ENCODE peak calls at places on chromosomes 5 and 9, in seven cellular contexts. One of them, this sample, is unnamed. For H3K9me3 and H3K27me3, the result is how much of the 10 kb centered on the place peaks cover.

GRCh38 chr9:6667633-6668280 is 22.2 kb upstream of the GLDC start:
- DNase-seq in Panc1: no peak
- DNase-seq in uterus: no peak
- DNase-seq in aorta: no peak
- DNase-seq in cardiac muscle cell: peak
- DNase-seq in HCT116: no peak
- DNase-seq in CD4-positive, alpha-beta T cell: no peak
- DNase-seq in this sample: peak

GRCh38 chr9:135488013-135488330 is 8.4 kb downstream of the PPP1R26 start:
- DNase-seq in Panc1: no peak
- DNase-seq in uterus: no peak
- DNase-seq in aorta: no peak
- DNase-seq in cardiac muscle cell: no peak
- DNase-seq in HCT116: no peak
- DNase-seq in CD4-positive, alpha-beta T cell: no peak
- DNase-seq in this sample: no peak

GRCh38 chr5:377326-377981 is 55.9 kb downstream of the AHRR start:
- DNase-seq in Panc1: no peak
- DNase-seq in uterus: no peak
- DNase-seq in aorta: peak
- DNase-seq in cardiac muscle cell: no peak
- DNase-seq in HCT116: no peak
- DNase-seq in CD4-positive, alpha-beta T cell: no peak
- DNase-seq in this sample: no peak

GRCh38 chr5:149257875-149258705 is 13.6 kb upstream of the AFAP1L1 start:
- DNase-seq in Panc1: no peak
- DNase-seq in uterus: no peak
- DNase-seq in aorta: no peak
- DNase-seq in cardiac muscle cell: no peak
- DNase-seq in HCT116: no peak
- DNase-seq in CD4-positive, alpha-beta T cell: no peak
- DNase-seq in this sample: no peak

GRCh38 chr9:89878003-89878411 is 273.2 kb downstream of the GADD45G start:
- DNase-seq in Panc1: no peak
- DNase-seq in uterus: peak
- DNase-seq in aorta: no peak
- DNase-seq in cardiac muscle cell: no peak
- DNase-seq in HCT116: no peak
- DNase-seq in CD4-positive, alpha-beta T cell: no peak
- DNase-seq in this sample: no peak

GRCh38 chr5:173477320-173478055 is 139.0 kb downstream of the BOD1 start:
- DNase-seq in Panc1: no peak
- DNase-seq in uterus: no peak
- DNase-seq in aorta: peak
- DNase-seq in cardiac muscle cell: no peak
- DNase-seq in HCT116: no peak
- DNase-seq in CD4-positive, alpha-beta T cell: no peak
- DNase-seq in this sample: no peak

GRCh38 chr5:158966691-158967090 is 133.0 kb downstream of the EBF1 start:
- DNase-seq in Panc1: no peak
- DNase-seq in uterus: no peak
- DNase-seq in aorta: no peak
- DNase-seq in cardiac muscle cell: no peak
- DNase-seq in HCT116: no peak
- DNase-seq in CD4-positive, alpha-beta T cell: no peak
- DNase-seq in this sample: no peak

GRCh38 chr9:123825337-123825736 is 104.6 kb downstream of the DENND1A start:
- DNase-seq in Panc1: no peak
- DNase-seq in uterus: no peak
- DNase-seq in aorta: no peak
- DNase-seq in cardiac muscle cell: no peak
- DNase-seq in HCT116: no peak
- DNase-seq in CD4-positive, alpha-beta T cell: no peak
- DNase-seq in this sample: no peak

GRCh38 chr5:41065691-41066335 is 5.3 kb downstream of the MROH2B start:
- DNase-seq in Panc1: no peak
- DNase-seq in uterus: no peak
- DNase-seq in aorta: no peak
- DNase-seq in cardiac muscle cell: no peak
- DNase-seq in HCT116: no peak
- DNase-seq in CD4-positive, alpha-beta T cell: no peak
- DNase-seq in this sample: no peak

GRCh38 chr9:115144706-115145105 is 26.7 kb upstream of the TNC start:
- DNase-seq in Panc1: no peak
- DNase-seq in uterus: no peak
- DNase-seq in aorta: no peak
- DNase-seq in cardiac muscle cell: peak
- DNase-seq in HCT116: no peak
- DNase-seq in CD4-positive, alpha-beta T cell: no peak
- DNase-seq in this sample: no peak

GRCh38 chr5:1488882-1489680 is 34.7 kb downstream of the LPCAT1 start:
- DNase-seq in Panc1: peak
- DNase-seq in uterus: no peak
- DNase-seq in aorta: no peak
- DNase-seq in cardiac muscle cell: no peak
- DNase-seq in HCT116: no peak
- DNase-seq in CD4-positive, alpha-beta T cell: no peak
- DNase-seq in this sample: no peak

GRCh38 chr9:137555179-137555578 is 3.5 kb downstream of the MRPL41 start:
- DNase-seq in Panc1: no peak
- DNase-seq in uterus: no peak
- DNase-seq in aorta: no peak
- DNase-seq in cardiac muscle cell: no peak
- DNase-seq in HCT116: no peak
- DNase-seq in CD4-positive, alpha-beta T cell: no peak
- DNase-seq in this sample: no peak

GRCh38 chr5:179183481-179183880 is 123.3 kb downstream of the ZNF354C start:
- DNase-seq in Panc1: no peak
- DNase-seq in uterus: no peak
- DNase-seq in aorta: no peak
- DNase-seq in cardiac muscle cell: no peak
- DNase-seq in HCT116: no peak
- DNase-seq in CD4-positive, alpha-beta T cell: no peak
- DNase-seq in this sample: no peak

GRCh38 chr5:179180061-179180460 is 119.9 kb downstream of the ZNF354C start:
- DNase-seq in Panc1: no peak
- DNase-seq in uterus: no peak
- DNase-seq in aorta: peak
- DNase-seq in cardiac muscle cell: no peak
- DNase-seq in HCT116: no peak
- DNase-seq in CD4-positive, alpha-beta T cell: no peak
- DNase-seq in this sample: no peak

GRCh38 chr5:179181988-179182387 is 121.8 kb downstream of the ZNF354C start:
- DNase-seq in Panc1: no peak
- DNase-seq in uterus: no peak
- DNase-seq in aorta: peak
- DNase-seq in cardiac muscle cell: peak
- DNase-seq in HCT116: no peak
- DNase-seq in CD4-positive, alpha-beta T cell: no peak
- DNase-seq in this sample: no peak

GRCh38 chr5:179182601-179183000 is 122.4 kb downstream of the ZNF354C start:
- DNase-seq in Panc1: no peak
- DNase-seq in uterus: no peak
- DNase-seq in aorta: peak
- DNase-seq in cardiac muscle cell: no peak
- DNase-seq in HCT116: no peak
- DNase-seq in CD4-positive, alpha-beta T cell: no peak
- DNase-seq in this sample: no peak

DNA sequence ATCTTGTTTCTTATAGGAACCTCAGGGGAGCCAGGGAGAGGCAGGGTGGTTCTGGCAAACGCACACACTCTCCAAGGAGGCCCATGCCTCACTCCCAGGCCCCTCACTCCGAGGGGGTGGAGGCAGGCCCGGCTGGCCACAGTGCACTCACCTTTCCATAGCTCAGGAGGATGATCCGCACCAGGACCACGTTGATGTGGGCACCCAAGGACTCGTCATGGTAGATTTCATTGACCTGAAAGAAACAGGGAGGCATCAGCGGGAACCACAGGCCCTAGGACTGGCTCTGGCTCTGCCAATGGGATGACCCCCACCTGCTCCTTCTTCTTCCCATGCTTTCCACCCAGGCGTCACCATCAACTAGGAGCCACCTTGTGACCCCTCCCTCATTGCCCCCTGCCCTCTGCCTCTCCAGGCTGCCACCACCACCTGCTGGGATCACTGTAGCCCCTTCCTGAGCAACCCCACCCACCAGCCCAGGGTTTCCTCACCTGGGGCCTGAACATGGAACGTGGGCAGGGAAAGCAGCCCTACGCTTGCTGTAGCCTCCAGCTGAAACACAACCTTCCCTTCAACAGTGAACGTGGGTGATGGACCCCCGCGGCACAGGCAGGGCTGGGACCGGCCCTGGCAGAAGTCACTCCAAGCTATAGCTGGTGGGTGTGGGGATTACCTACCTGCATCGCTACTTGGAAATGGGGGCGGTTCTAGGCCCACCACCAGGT is 120.9 kb downstream of the ZNF354C start:
- DNase-seq in Panc1: no peak
- DNase-seq in uterus: no peak
- DNase-seq in aorta: peak
- DNase-seq in cardiac muscle cell: no peak
- DNase-seq in HCT116: no peak
- DNase-seq in CD4-positive, alpha-beta T cell: no peak
- DNase-seq in this sample: no peak
- H3K9me3 ChIP-seq in Panc1: under half
- H3K9me3 ChIP-seq in uterus: under half
- H3K9me3 ChIP-seq in aorta: under half
- H3K9me3 ChIP-seq in cardiac muscle cell: under half
- H3K9me3 ChIP-seq in HCT116: under half
- H3K9me3 ChIP-seq in CD4-positive, alpha-beta T cell: under half
- H3K9me3 ChIP-seq in this sample: under half

GRCh38 chr9:90943341-90943740 is 141.7 kb downstream of the SYK start:
- DNase-seq in Panc1: no peak
- DNase-seq in uterus: no peak
- DNase-seq in aorta: no peak
- DNase-seq in cardiac muscle cell: no peak
- DNase-seq in HCT116: no peak
- DNase-seq in CD4-positive, alpha-beta T cell: no peak
- DNase-seq in this sample: no peak
- H3K27me3 ChIP-seq in Panc1: under half
- H3K27me3 ChIP-seq in uterus: under half
- H3K27me3 ChIP-seq in aorta: under half
- H3K27me3 ChIP-seq in cardiac muscle cell: under half
- H3K27me3 ChIP-seq in HCT116: under half
- H3K27me3 ChIP-seq in CD4-positive, alpha-beta T cell: under half
- H3K27me3 ChIP-seq in this sample: under half

GRCh38 chr5:3429962-3430361 is 165.7 kb upstream of the IRX1 start:
- DNase-seq in Panc1: no peak
- DNase-seq in uterus: no peak
- DNase-seq in aorta: no peak
- DNase-seq in cardiac muscle cell: no peak
- DNase-seq in HCT116: no peak
- DNase-seq in CD4-positive, alpha-beta T cell: no peak
- DNase-seq in this sample: no peak

GRCh38 chr5:3428355-3428754 is 167.3 kb upstream of the IRX1 start:
- DNase-seq in Panc1: no peak
- DNase-seq in uterus: no peak
- DNase-seq in aorta: no peak
- DNase-seq in cardiac muscle cell: peak
- DNase-seq in HCT116: no peak
- DNase-seq in CD4-positive, alpha-beta T cell: no peak
- DNase-seq in this sample: no peak

GRCh38 chr5:3432135-3432534 is 163.5 kb upstream of the IRX1 start:
- DNase-seq in Panc1: no peak
- DNase-seq in uterus: no peak
- DNase-seq in aorta: no peak
- DNase-seq in cardiac muscle cell: no peak
- DNase-seq in HCT116: no peak
- DNase-seq in CD4-positive, alpha-beta T cell: no peak
- DNase-seq in this sample: no peak
- H3K9me3 ChIP-seq in Panc1: under half
- H3K9me3 ChIP-seq in uterus: under half
- H3K9me3 ChIP-seq in aorta: under half
- H3K9me3 ChIP-seq in cardiac muscle cell: under half
- H3K9me3 ChIP-seq in HCT116: under half
- H3K9me3 ChIP-seq in CD4-positive, alpha-beta T cell: under half
- H3K9me3 ChIP-seq in this sample: under half

DNA sequence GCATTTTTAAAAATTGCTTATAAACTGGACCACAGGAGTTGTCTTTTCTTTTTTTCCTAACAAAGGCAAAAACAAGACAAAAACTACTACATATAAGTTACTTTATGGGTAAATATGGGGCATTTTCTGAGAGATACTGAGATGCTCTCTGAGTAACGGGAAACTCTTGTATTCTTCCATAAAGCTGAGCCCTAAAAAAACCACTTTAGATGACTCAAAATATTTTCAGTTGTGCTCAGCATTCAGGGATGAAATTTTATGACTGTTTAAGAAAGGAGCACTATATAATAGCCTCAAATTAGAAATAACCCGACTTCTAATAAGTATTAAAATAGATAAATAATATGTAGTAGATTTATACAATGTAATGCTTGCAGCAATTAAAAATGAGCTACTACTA is 644.5 kb downstream of the KCTD16 start:
- DNase-seq in Panc1: no peak
- DNase-seq in uterus: no peak
- DNase-seq in aorta: no peak
- DNase-seq in cardiac muscle cell: no peak
- DNase-seq in HCT116: no peak
- DNase-seq in CD4-positive, alpha-beta T cell: no peak
- DNase-seq in this sample: no peak
- H3K27me3 ChIP-seq in Panc1: under half
- H3K27me3 ChIP-seq in uterus: under half
- H3K27me3 ChIP-seq in aorta: under half
- H3K27me3 ChIP-seq in cardiac muscle cell: under half
- H3K27me3 ChIP-seq in HCT116: under half
- H3K27me3 ChIP-seq in CD4-positive, alpha-beta T cell: under half
- H3K27me3 ChIP-seq in this sample: under half

GRCh38 chr5:178883815-178884430 is 11.8 kb upstream of the ZFP2 start:
- DNase-seq in Panc1: no peak
- DNase-seq in uterus: no peak
- DNase-seq in aorta: no peak
- DNase-seq in cardiac muscle cell: no peak
- DNase-seq in HCT116: no peak
- DNase-seq in CD4-positive, alpha-beta T cell: no peak
- DNase-seq in this sample: no peak
- H3K9me3 ChIP-seq in Panc1: half or more
- H3K9me3 ChIP-seq in uterus: under half
- H3K9me3 ChIP-seq in aorta: under half
- H3K9me3 ChIP-seq in cardiac muscle cell: under half
- H3K9me3 ChIP-seq in HCT116: half or more
- H3K9me3 ChIP-seq in CD4-positive, alpha-beta T cell: half or more
- H3K9me3 ChIP-seq in this sample: half or more

This sample was measured in CD8-positive, alpha-beta memory T cell.